ENCODE peak calls at places on chromosomes 5 and 9, in six cellular contexts. E is KG1, F is H7, G is NCI-H1694, W is GM03348, C is ovary. J is an unnamed sample.

GRCh38 chr9:70080481-70081119 is 37.0 kb downstream of the MAMDC2 start:
- DNase-seq in F (no peak), C (peak), E (no peak), W (peak), G (peak), J (peak)

GRCh38 chr5:181167814-181168488 is 20.6 kb downstream of the OR2V2 start:
- DNase-seq in W (no peak), F (peak), C (no peak), G (peak), E (no peak), J (no peak)

GRCh38 chr9:35562895-35563746 is 41.9 kb upstream of the TESK1 start:
- DNase-seq in W (no peak), C (no peak), G (no peak), E (no peak), F (no peak), J (no peak)

GRCh38 chr5:56078675-56079500 is 84.1 kb upstream of the IL6ST start:
- DNase-seq in C (no peak), E (no peak), G (no peak), W (peak), F (no peak), J (peak)

GRCh38 chr9:95852059-95853032 is 23.1 kb upstream of the ERCC6L2 start:
- DNase-seq in C (no peak), F (no peak), G (no peak), W (peak), E (no peak), J (no peak)

GRCh38 chr9:5876026-5876425 is 14.7 kb upstream of the MLANA start:
- DNase-seq in G (no peak), C (no peak), E (no peak), F (no peak), W (no peak), J (no peak)

GRCh38 chr5:53476531-53477480 is 3.6 kb upstream of the FST start:
- DNase-seq in W (no peak), G (no peak), C (no peak), E (no peak), F (no peak), J (no peak)

GRCh38 chr9:97857603-97858392 is 4.8 kb downstream of the FOXE1 start:
- DNase-seq in W (no peak), C (no peak), G (no peak), E (no peak), F (peak), J (no peak)

GRCh38 chr9:112115955-112116354 is 59.1 kb downstream of the SUSD1 start:
- DNase-seq in W (no peak), E (no peak), F (no peak), C (no peak), G (peak), J (no peak)

GRCh38 chr5:16484081-16484480 is 18.5 kb upstream of the ZNF622 start:
- DNase-seq in W (no peak), C (no peak), F (no peak), G (no peak), E (no peak), J (no peak)

GRCh38 chr5:141947366-141947765 is 10.6 kb downstream of the PCDH12 start:
- DNase-seq in W (no peak), E (no peak), F (no peak), C (no peak), G (no peak), J (no peak)

GRCh38 chr9:38208206-38208901 is 139.3 kb upstream of the SHB start:
- DNase-seq in C (no peak), E (no peak), F (no peak), G (no peak), W (no peak), J (no peak)

GRCh38 chr5:35988529-35988928 is 2.7 kb downstream of the UGT3A1 start:
- DNase-seq in W (no peak), C (no peak), F (no peak), G (no peak), E (no peak), J (no peak)

GRCh38 chr9:86580688-86581087 is 226.5 kb upstream of the TUT7 start:
- DNase-seq in F (no peak), C (no peak), G (no peak), E (no peak), W (no peak), J (no peak)

GRCh38 chr5:147037517-147038205 is 159.1 kb upstream of the PPP2R2B start:
- DNase-seq in F (no peak), C (no peak), G (no peak), E (no peak), W (no peak), J (no peak)

GRCh38 chr5:50445281-50445949 is 4.3 kb upstream of the EMB start:
- DNase-seq in F (no peak), E (no peak), G (no peak), C (no peak), W (no peak), J (no peak)

J was measured in left ventricle myocardium superior.